ENCODE peak calls at places on chromosomes 3 and 15, in ten cellular contexts. X is CD8-positive, alpha-beta T cell; U is OCI-LY7; S is PC-9; E is upper lobe of right lung; I is ascending aorta; R is left ventricle myocardium inferior; O is transverse colon; B is CD4-positive, CD25-positive, alpha-beta regulatory T cell; H is tibial nerve. M is an unnamed sample.

GRCh38 chr3:158768881-158769518 is 32.9 kb upstream of the MFSD1 start:
- DNase-seq in X (no peak), U (no peak), S (peak; percentile 96), E (no peak), I (no peak), R (no peak), O (peak; percentile 11), B (no peak), H (peak; percentile 68), M (peak; percentile 49)

GRCh38 chr3:101676219-101676764 is 640 bp downstream of the ZBTB11 start:
- DNase-seq in X (peak; percentile 94), U (peak; percentile 97), S (peak; percentile 95), E (peak; percentile 98), I (peak; percentile 77), R (peak; percentile 95), O (peak; percentile 96), B (peak; percentile 93), H (peak; percentile 78), M (peak; percentile 91)

GRCh38 chr3:134059680-134060560 is 30.2 kb upstream of the SLCO2A1 start:
- DNase-seq in X (no peak), U (no peak), S (no peak), E (no peak), I (no peak), R (no peak), O (peak; percentile 32), B (no peak), H (no peak), M (peak; percentile 15)

GRCh38 chr3:134312072-134312872 is 61.6 kb upstream of the RYK start:
- DNase-seq in X (no peak), U (no peak), S (peak; percentile 95), E (peak; percentile 83), I (no peak), R (no peak), O (no peak), B (no peak), H (peak; percentile 26), M (peak; percentile 83)

GRCh38 chr15:31461911-31462480 is 135.4 kb downstream of the KLF13 start:
- DNase-seq in X (no peak), U (peak; percentile 59), S (no peak), E (peak; percentile 9), I (no peak), R (no peak), O (no peak), B (no peak), H (no peak), M (peak; percentile 37)

GRCh38 chr15:67013696-67014095 is 51.7 kb upstream of the SMAD3 start:
- DNase-seq in X (no peak), U (no peak), S (no peak), E (no peak), I (no peak), R (peak; percentile 50), O (no peak), B (no peak), H (no peak), M (no peak)

GRCh38 chr3:124964432-124964831 is 29.9 kb upstream of the MUC13 start:
- DNase-seq in X (no peak), U (no peak), S (no peak), E (no peak), I (no peak), R (no peak), O (no peak), B (no peak), H (no peak), M (no peak)

GRCh38 chr3:98779936-98780335 is 16.8 kb downstream of the ST3GAL6 start:
- DNase-seq in X (no peak), U (no peak), S (no peak), E (no peak), I (no peak), R (no peak), O (no peak), B (no peak), H (no peak), M (no peak)

GRCh38 chr3:168608926-168609325 is 513.2 kb upstream of the GOLIM4 start:
- DNase-seq in X (no peak), U (no peak), S (no peak), E (no peak), I (no peak), R (no peak), O (no peak), B (no peak), H (no peak), M (no peak)

GRCh38 chr3:191568206-191568605 is 107.2 kb downstream of the PYDC2 start:
- DNase-seq in X (no peak), U (no peak), S (no peak), E (no peak), I (no peak), R (no peak), O (no peak), B (no peak), H (no peak), M (no peak)

GRCh38 chr3:105534491-105534890 is 167.8 kb downstream of the ALCAM start:
- DNase-seq in X (no peak), U (no peak), S (no peak), E (no peak), I (no peak), R (no peak), O (no peak), B (no peak), H (no peak), M (no peak)

GRCh38 chr3:129231331-129232119 is 17.9 kb upstream of the COPG1 start:
- DNase-seq in X (no peak), U (no peak), S (peak; percentile 72), E (no peak), I (no peak), R (no peak), O (no peak), B (no peak), H (no peak), M (no peak)

GRCh38 chr3:178090899-178091298 is 445.3 kb upstream of the KCNMB2 start:
- DNase-seq in X (no peak), U (no peak), S (no peak), E (no peak), I (no peak), R (no peak), O (no peak), B (no peak), H (no peak), M (no peak)

GRCh38 chr3:52681610-52682009 is 4.1 kb downstream of the PBRM1 start:
- DNase-seq in X (no peak), U (no peak), S (no peak), E (no peak), I (no peak), R (no peak), O (no peak), B (no peak), H (no peak), M (no peak)
- H3K36me3 ChIP-seq in X (peaks cover 30% of the 10 kb centered on the region), U (peaks cover 61% of the 10 kb centered on the region), S (peaks cover 21% of the 10 kb centered on the region), E (peaks cover 40% of the 10 kb centered on the region), I (peaks cover 38% of the 10 kb centered on the region), R (peaks cover 42% of the 10 kb centered on the region), O (peaks cover 29% of the 10 kb centered on the region), B (peaks cover 28% of the 10 kb centered on the region), H (peaks cover 11% of the 10 kb centered on the region), M (peaks cover 25% of the 10 kb centered on the region)

GRCh38 chr3:14141602-14142315 is 16.9 kb downstream of the TMEM43 start:
- DNase-seq in X (no peak), U (no peak), S (no peak), E (no peak), I (no peak), R (peak; percentile 49), O (no peak), B (no peak), H (no peak), M (no peak)
- H3K36me3 ChIP-seq in X (peaks cover 8% of the 10 kb centered on the region), U (peaks cover 25% of the 10 kb centered on the region), S (peaks cover 19% of the 10 kb centered on the region), E (peaks cover 69% of the 10 kb centered on the region), I (peaks cover 64% of the 10 kb centered on the region), R (peaks cover 66% of the 10 kb centered on the region), O (peaks cover 12% of the 10 kb centered on the region), B (peaks cover 35% of the 10 kb centered on the region), H (peaks cover 7% of the 10 kb centered on the region), M (peaks cover 51% of the 10 kb centered on the region)

DNA sequence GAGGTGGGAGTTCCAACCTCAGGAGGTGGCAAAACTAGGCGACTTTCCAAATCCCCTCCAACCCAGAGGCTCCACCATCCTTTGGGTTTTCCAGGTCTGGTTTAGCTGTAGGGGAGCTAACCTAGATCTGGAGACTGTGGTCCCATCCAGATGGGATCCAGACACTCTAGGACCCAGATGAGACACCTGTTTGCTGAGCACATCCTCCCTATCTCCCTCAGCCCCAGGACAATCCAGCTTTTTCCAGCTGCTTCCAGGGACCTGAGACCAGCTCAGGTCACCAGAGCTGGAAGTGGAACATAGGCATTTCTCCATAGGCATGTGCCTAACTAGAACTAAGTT is 18.2 kb downstream of the CRTAP start:
- DNase-seq in X (no peak), U (no peak), S (no peak), E (no peak), I (no peak), R (no peak), O (no peak), B (no peak), H (no peak), M (no peak)
- H3K36me3 ChIP-seq in X (no peaks in the 10 kb centered on the region), U (peaks cover 52% of the 10 kb centered on the region), S (no peaks in the 10 kb centered on the region), E (peaks cover 92% of the 10 kb centered on the region), I (peaks cover 75% of the 10 kb centered on the region), R (peaks cover 71% of the 10 kb centered on the region), O (peaks cover 47% of the 10 kb centered on the region), B (peaks cover 41% of the 10 kb centered on the region), H (no peaks in the 10 kb centered on the region), M (peaks cover 74% of the 10 kb centered on the region)

GRCh38 chr3:50326182-50326541 is 1.9 kb downstream of the TUSC2 start:
- DNase-seq in X (no peak), U (no peak), S (no peak), E (no peak), I (no peak), R (no peak), O (no peak), B (no peak), H (no peak), M (peak; percentile 65)
- H3K36me3 ChIP-seq in X (peaks cover 22% of the 10 kb centered on the region), U (peaks cover 39% of the 10 kb centered on the region), S (no peaks in the 10 kb centered on the region), E (peaks cover 35% of the 10 kb centered on the region), I (peaks cover 34% of the 10 kb centered on the region), R (peaks cover 41% of the 10 kb centered on the region), O (peaks cover 17% of the 10 kb centered on the region), B (peaks cover 26% of the 10 kb centered on the region), H (peaks cover 13% of the 10 kb centered on the region), M (peaks cover 36% of the 10 kb centered on the region)

GRCh38 chr3:52555056-52555455 is 18.7 kb downstream of the UQCC5 start:
- DNase-seq in X (no peak), U (no peak), S (no peak), E (no peak), I (no peak), R (no peak), O (no peak), B (no peak), H (no peak), M (no peak)

GRCh38 chr3:52561028-52561749 is 24.8 kb downstream of the UQCC5 start:
- DNase-seq in X (no peak), U (no peak), S (no peak), E (no peak), I (no peak), R (no peak), O (no peak), B (no peak), H (no peak), M (no peak)

GRCh38 chr3:52554026-52554755 is 17.8 kb downstream of the UQCC5 start:
- DNase-seq in X (no peak), U (no peak), S (no peak), E (no peak), I (no peak), R (no peak), O (no peak), B (no peak), H (no peak), M (no peak)

GRCh38 chr3:52557011-52557410 is 20.6 kb downstream of the UQCC5 start:
- DNase-seq in X (no peak), U (no peak), S (no peak), E (no peak), I (no peak), R (no peak), O (no peak), B (no peak), H (no peak), M (no peak)

GRCh38 chr3:52558436-52558835 is 22.0 kb downstream of the UQCC5 start:
- DNase-seq in X (no peak), U (no peak), S (no peak), E (no peak), I (no peak), R (no peak), O (no peak), B (no peak), H (no peak), M (no peak)
- H3K36me3 ChIP-seq in X (peaks cover 33% of the 10 kb centered on the region), U (peaks cover 93% of the 10 kb centered on the region), S (no peaks in the 10 kb centered on the region), E (peaks cover 91% of the 10 kb centered on the region), I (peaks cover 74% of the 10 kb centered on the region), R (peaks cover 80% of the 10 kb centered on the region), O (peaks cover 73% of the 10 kb centered on the region), B (peaks cover 74% of the 10 kb centered on the region), H (peaks cover 8% of the 10 kb centered on the region), M (peaks cover 87% of the 10 kb centered on the region)

M was measured in tibial artery.